ENCODE peak calls at places on chromosomes 5 and 9, in ten cellular contexts. One of them, this sample, is unnamed.

GRCh38 chr5:176810687-176811501 is 535 bp downstream of the UNC5A start:
- DNase-seq in AG04449: no peak
- DNase-seq in GM12891: no peak
- DNase-seq in cardiac fibroblast: peak
- DNase-seq in SJSA1: no peak
- DNase-seq in spleen: no peak
- DNase-seq in amygdala: no peak
- DNase-seq in Ammon's horn: peak
- DNase-seq in stimulated activated CD8-positive, alpha-beta memory T cell treated with anti-CD3 and anti-CD28 coated beads, Interleukin-12 subunit alpha, Interleukin-12 subunit beta, amount 100 ng/mL, for 1 hour: no peak
- DNase-seq in DMS153: no peak
- DNase-seq in this sample: no peak

GRCh38 chr5:14424011-14424685 is 157.4 kb upstream of the OTULINL start:
- DNase-seq in AG04449: no peak
- DNase-seq in GM12891: no peak
- DNase-seq in cardiac fibroblast: no peak
- DNase-seq in SJSA1: no peak
- DNase-seq in spleen: no peak
- DNase-seq in amygdala: no peak
- DNase-seq in Ammon's horn: no peak
- DNase-seq in stimulated activated CD8-positive, alpha-beta memory T cell treated with anti-CD3 and anti-CD28 coated beads, Interleukin-12 subunit alpha, Interleukin-12 subunit beta, amount 100 ng/mL, for 1 hour: no peak
- DNase-seq in DMS153: no peak
- DNase-seq in this sample: no peak

GRCh38 chr5:43555895-43556606 is 826 bp downstream of the PAIP1 start:
- DNase-seq in AG04449: no peak
- DNase-seq in GM12891: peak
- DNase-seq in cardiac fibroblast: peak
- DNase-seq in SJSA1: peak
- DNase-seq in spleen: peak
- DNase-seq in amygdala: peak
- DNase-seq in Ammon's horn: peak
- DNase-seq in stimulated activated CD8-positive, alpha-beta memory T cell treated with anti-CD3 and anti-CD28 coated beads, Interleukin-12 subunit alpha, Interleukin-12 subunit beta, amount 100 ng/mL, for 1 hour: peak
- DNase-seq in DMS153: peak
- DNase-seq in this sample: peak

GRCh38 chr5:43258116-43258515 is 55.1 kb downstream of the HMGCS1 start:
- DNase-seq in AG04449: no peak
- DNase-seq in GM12891: no peak
- DNase-seq in cardiac fibroblast: no peak
- DNase-seq in SJSA1: no peak
- DNase-seq in spleen: no peak
- DNase-seq in amygdala: no peak
- DNase-seq in Ammon's horn: no peak
- DNase-seq in stimulated activated CD8-positive, alpha-beta memory T cell treated with anti-CD3 and anti-CD28 coated beads, Interleukin-12 subunit alpha, Interleukin-12 subunit beta, amount 100 ng/mL, for 1 hour: no peak
- DNase-seq in DMS153: no peak
- DNase-seq in this sample: no peak

GRCh38 chr5:135584918-135585317 is 6.1 kb upstream of the CXCL14 start:
- DNase-seq in AG04449: no peak
- DNase-seq in GM12891: no peak
- DNase-seq in cardiac fibroblast: no peak
- DNase-seq in SJSA1: no peak
- DNase-seq in spleen: peak
- DNase-seq in amygdala: no peak
- DNase-seq in Ammon's horn: no peak
- DNase-seq in stimulated activated CD8-positive, alpha-beta memory T cell treated with anti-CD3 and anti-CD28 coated beads, Interleukin-12 subunit alpha, Interleukin-12 subunit beta, amount 100 ng/mL, for 1 hour: no peak
- DNase-seq in DMS153: no peak
- DNase-seq in this sample: no peak

GRCh38 chr9:33446507-33447403 is 638 bp downstream of the AQP3 start:
- DNase-seq in AG04449: no peak
- DNase-seq in GM12891: peak
- DNase-seq in cardiac fibroblast: peak
- DNase-seq in SJSA1: no peak
- DNase-seq in spleen: no peak
- DNase-seq in amygdala: no peak
- DNase-seq in Ammon's horn: no peak
- DNase-seq in stimulated activated CD8-positive, alpha-beta memory T cell treated with anti-CD3 and anti-CD28 coated beads, Interleukin-12 subunit alpha, Interleukin-12 subunit beta, amount 100 ng/mL, for 1 hour: peak
- DNase-seq in DMS153: no peak
- DNase-seq in this sample: peak

GRCh38 chr5:14145356-14146334 is 2.5 kb downstream of the TRIO start:
- DNase-seq in AG04449: no peak
- DNase-seq in GM12891: no peak
- DNase-seq in cardiac fibroblast: peak
- DNase-seq in SJSA1: peak
- DNase-seq in spleen: no peak
- DNase-seq in amygdala: no peak
- DNase-seq in Ammon's horn: peak
- DNase-seq in stimulated activated CD8-positive, alpha-beta memory T cell treated with anti-CD3 and anti-CD28 coated beads, Interleukin-12 subunit alpha, Interleukin-12 subunit beta, amount 100 ng/mL, for 1 hour: no peak
- DNase-seq in DMS153: no peak
- DNase-seq in this sample: no peak

GRCh38 chr9:94869415-94869838 is 142.9 kb downstream of the AOPEP start:
- DNase-seq in AG04449: no peak
- DNase-seq in GM12891: no peak
- DNase-seq in cardiac fibroblast: peak
- DNase-seq in SJSA1: no peak
- DNase-seq in spleen: no peak
- DNase-seq in amygdala: no peak
- DNase-seq in Ammon's horn: no peak
- DNase-seq in stimulated activated CD8-positive, alpha-beta memory T cell treated with anti-CD3 and anti-CD28 coated beads, Interleukin-12 subunit alpha, Interleukin-12 subunit beta, amount 100 ng/mL, for 1 hour: no peak
- DNase-seq in DMS153: no peak
- DNase-seq in this sample: no peak

GRCh38 chr9:116002181-116002580 is 151.4 kb upstream of the PAPPA start:
- DNase-seq in AG04449: no peak
- DNase-seq in GM12891: no peak
- DNase-seq in cardiac fibroblast: no peak
- DNase-seq in SJSA1: no peak
- DNase-seq in spleen: no peak
- DNase-seq in amygdala: no peak
- DNase-seq in Ammon's horn: no peak
- DNase-seq in stimulated activated CD8-positive, alpha-beta memory T cell treated with anti-CD3 and anti-CD28 coated beads, Interleukin-12 subunit alpha, Interleukin-12 subunit beta, amount 100 ng/mL, for 1 hour: no peak
- DNase-seq in DMS153: no peak
- DNase-seq in this sample: no peak

GRCh38 chr5:90015584-90016018 is 394.0 kb downstream of the CETN3 start:
- DNase-seq in AG04449: no peak
- DNase-seq in GM12891: no peak
- DNase-seq in cardiac fibroblast: peak
- DNase-seq in SJSA1: no peak
- DNase-seq in spleen: no peak
- DNase-seq in amygdala: no peak
- DNase-seq in Ammon's horn: peak
- DNase-seq in stimulated activated CD8-positive, alpha-beta memory T cell treated with anti-CD3 and anti-CD28 coated beads, Interleukin-12 subunit alpha, Interleukin-12 subunit beta, amount 100 ng/mL, for 1 hour: no peak
- DNase-seq in DMS153: no peak
- DNase-seq in this sample: no peak

GRCh38 chr9:4590430-4591122 is 71.5 kb upstream of the PLPP6 start:
- DNase-seq in AG04449: no peak
- DNase-seq in GM12891: no peak
- DNase-seq in cardiac fibroblast: no peak
- DNase-seq in SJSA1: peak
- DNase-seq in spleen: no peak
- DNase-seq in amygdala: no peak
- DNase-seq in Ammon's horn: no peak
- DNase-seq in stimulated activated CD8-positive, alpha-beta memory T cell treated with anti-CD3 and anti-CD28 coated beads, Interleukin-12 subunit alpha, Interleukin-12 subunit beta, amount 100 ng/mL, for 1 hour: no peak
- DNase-seq in DMS153: no peak
- DNase-seq in this sample: no peak

GRCh38 chr5:12795333-12795663 is 891.1 kb upstream of the CTNND2 start:
- DNase-seq in AG04449: no peak
- DNase-seq in GM12891: no peak
- DNase-seq in cardiac fibroblast: no peak
- DNase-seq in SJSA1: no peak
- DNase-seq in spleen: no peak
- DNase-seq in amygdala: no peak
- DNase-seq in Ammon's horn: no peak
- DNase-seq in stimulated activated CD8-positive, alpha-beta memory T cell treated with anti-CD3 and anti-CD28 coated beads, Interleukin-12 subunit alpha, Interleukin-12 subunit beta, amount 100 ng/mL, for 1 hour: no peak
- DNase-seq in DMS153: no peak
- DNase-seq in this sample: no peak

GRCh38 chr5:115381911-115382662 is 85.6 kb upstream of the CCDC112 start:
- DNase-seq in AG04449: no peak
- DNase-seq in GM12891: no peak
- DNase-seq in cardiac fibroblast: no peak
- DNase-seq in SJSA1: no peak
- DNase-seq in spleen: no peak
- DNase-seq in amygdala: no peak
- DNase-seq in Ammon's horn: no peak
- DNase-seq in stimulated activated CD8-positive, alpha-beta memory T cell treated with anti-CD3 and anti-CD28 coated beads, Interleukin-12 subunit alpha, Interleukin-12 subunit beta, amount 100 ng/mL, for 1 hour: no peak
- DNase-seq in DMS153: no peak
- DNase-seq in this sample: no peak

GRCh38 chr5:72063219-72063819 is 44.0 kb upstream of the MAP1B start:
- DNase-seq in AG04449: no peak
- DNase-seq in GM12891: no peak
- DNase-seq in cardiac fibroblast: peak
- DNase-seq in SJSA1: no peak
- DNase-seq in spleen: no peak
- DNase-seq in amygdala: no peak
- DNase-seq in Ammon's horn: no peak
- DNase-seq in stimulated activated CD8-positive, alpha-beta memory T cell treated with anti-CD3 and anti-CD28 coated beads, Interleukin-12 subunit alpha, Interleukin-12 subunit beta, amount 100 ng/mL, for 1 hour: no peak
- DNase-seq in DMS153: no peak
- DNase-seq in this sample: peak

GRCh38 chr9:116157436-116158138 is 4.0 kb downstream of the PAPPA start:
- DNase-seq in AG04449: no peak
- DNase-seq in GM12891: no peak
- DNase-seq in cardiac fibroblast: peak
- DNase-seq in SJSA1: peak
- DNase-seq in spleen: no peak
- DNase-seq in amygdala: no peak
- DNase-seq in Ammon's horn: no peak
- DNase-seq in stimulated activated CD8-positive, alpha-beta memory T cell treated with anti-CD3 and anti-CD28 coated beads, Interleukin-12 subunit alpha, Interleukin-12 subunit beta, amount 100 ng/mL, for 1 hour: no peak
- DNase-seq in DMS153: no peak
- DNase-seq in this sample: peak

GRCh38 chr5:173923236-173924104 is 35.3 kb downstream of the CPEB4 start:
- DNase-seq in AG04449: peak
- DNase-seq in GM12891: no peak
- DNase-seq in cardiac fibroblast: peak
- DNase-seq in SJSA1: no peak
- DNase-seq in spleen: no peak
- DNase-seq in amygdala: no peak
- DNase-seq in Ammon's horn: no peak
- DNase-seq in stimulated activated CD8-positive, alpha-beta memory T cell treated with anti-CD3 and anti-CD28 coated beads, Interleukin-12 subunit alpha, Interleukin-12 subunit beta, amount 100 ng/mL, for 1 hour: no peak
- DNase-seq in DMS153: no peak
- DNase-seq in this sample: no peak